ENCODE peak calls at places on chromosome 1, in seven cellular contexts. X is SK-N-SH, J is K562, C is HepG2, B is H1, N is HCT116, Y is GM12878. O is an unnamed sample.

GRCh38 chr1:234776875-234777849 is 167.2 kb upstream of the IRF2BP2 start:
- DNase-seq in B (peak), C (no peak), Y (no peak), N (no peak), X (no peak), J (peak), O (no peak)

GRCh38 chr1:193589597-193590040 is 403.2 kb upstream of the B3GALT2 start:
- DNase-seq in Y (no peak), C (no peak), J (no peak), X (no peak), B (no peak), N (no peak), O (no peak)

GRCh38 chr1:27122652-27123051 is 32.3 kb downstream of the SLC9A1 start:
- DNase-seq in Y (no peak), N (no peak), B (no peak), J (peak), X (no peak), C (peak), O (peak)

GRCh38 chr1:223417444-223417843 is 24.2 kb downstream of the CCDC185 start:
- DNase-seq in Y (no peak), C (peak), J (no peak), B (no peak), N (no peak), X (no peak), O (no peak)

GRCh38 chr1:57725318-57725717 is 301.5 kb upstream of the DAB1 start:
- DNase-seq in N (no peak), X (no peak), Y (no peak), C (no peak), B (no peak), J (no peak), O (no peak)

GRCh38 chr1:5481889-5482288 is 510.3 kb downstream of the NPHP4 start:
- DNase-seq in B (peak), X (no peak), N (peak), C (no peak), Y (no peak), J (peak), O (no peak)

GRCh38 chr1:53390261-53390660 is 62.4 kb upstream of the LRP8 start:
- DNase-seq in X (no peak), B (no peak), N (no peak), J (no peak), C (no peak), Y (no peak), O (peak)

GRCh38 chr1:192768463-192768862 is 40.4 kb upstream of the RGS2 start:
- DNase-seq in Y (no peak), J (no peak), C (no peak), N (no peak), X (no peak), B (no peak), O (no peak)

GRCh38 chr1:30743584-30744059 is 14.0 kb downstream of the LAPTM5 start:
- DNase-seq in J (no peak), Y (peak), X (no peak), B (no peak), C (no peak), N (no peak), O (no peak)

GRCh38 chr1:208899438-208899837 is 655.3 kb upstream of the PLXNA2 start:
- DNase-seq in J (no peak), Y (no peak), N (no peak), C (no peak), X (no peak), B (no peak), O (no peak)

GRCh38 chr1:13554798-13555197 is 28.8 kb upstream of the PDPN start:
- DNase-seq in N (no peak), B (no peak), X (no peak), Y (no peak), J (no peak), C (no peak), O (no peak)

GRCh38 chr1:204978782-204979181 is 64.2 kb upstream of the CNTN2 start:
- DNase-seq in C (no peak), X (no peak), Y (no peak), B (no peak), J (no peak), N (no peak), O (no peak)

GRCh38 chr1:15345711-15346355 is 63.9 kb upstream of the EFHD2 start:
- DNase-seq in J (peak), X (no peak), B (no peak), Y (no peak), C (no peak), N (no peak), O (no peak)

GRCh38 chr1:99590578-99591209 is 55.2 kb upstream of the PALMD start:
- DNase-seq in C (no peak), X (peak), Y (no peak), B (no peak), J (no peak), N (no peak), O (no peak)

GRCh38 chr1:206930210-206930798 is 8.6 kb upstream of the FCMR start:
- DNase-seq in N (no peak), J (no peak), C (no peak), X (no peak), B (no peak), Y (peak), O (no peak)

GRCh38 chr1:189131576-189131975 is 1346.1 kb downstream of the BRINP3 start:
- DNase-seq in Y (no peak), N (no peak), X (no peak), J (no peak), C (no peak), B (no peak), O (no peak)

GRCh38 chr1:39490596-39491145 is 765 bp upstream of the BMP8A start:
- DNase-seq in B (peak), N (no peak), C (no peak), J (peak), Y (no peak), X (no peak), O (no peak)

GRCh38 chr1:41192456-41193188 is 49.5 kb downstream of the SCMH1 start:
- DNase-seq in Y (no peak), C (no peak), B (no peak), X (no peak), N (no peak), J (no peak), O (no peak)
- TF ChIP-seq JUND in Y (no peak), C (no peak), B (no peak), X (no peak), N (no peak), J (no peak), O (no peak)

GRCh38 chr1:50148142-50148923 is 39.6 kb downstream of the ELAVL4 start:
- DNase-seq in J (no peak), N (no peak), Y (no peak), X (no peak), C (no peak), B (no peak), O (no peak)
- TF ChIP-seq JUND in J (no peak), N (no peak), Y (no peak), X (no peak), C (no peak), B (no peak), O (no peak)

GRCh38 chr1:20107767-20108166 is 11.6 kb downstream of the PLA2G2D start:
- DNase-seq in J (no peak), Y (no peak), B (no peak), C (no peak), N (no peak), X (no peak), O (no peak)

GRCh38 chr1:20105856-20106255 is 13.5 kb downstream of the PLA2G2D start:
- DNase-seq in J (no peak), N (no peak), C (no peak), Y (no peak), X (no peak), B (no peak), O (peak)

GRCh38 chr1:20109223-20109856 is 10.0 kb downstream of the PLA2G2D start:
- DNase-seq in B (no peak), C (no peak), X (no peak), J (peak), Y (no peak), N (peak), O (no peak)

GRCh38 chr1:20108724-20109123 is 10.6 kb downstream of the PLA2G2D start:
- DNase-seq in C (no peak), J (no peak), N (no peak), Y (no peak), B (no peak), X (no peak), O (no peak)

GRCh38 chr1:20107351-20107750 is 12.0 kb downstream of the PLA2G2D start:
- DNase-seq in J (no peak), Y (no peak), C (no peak), X (no peak), N (no peak), B (no peak), O (no peak)
- TF ChIP-seq JUND in J (no peak), Y (no peak), C (no peak), X (no peak), N (no peak), B (no peak), O (no peak)

GRCh38 chr1:173208146-173208545 is 1.0 kb upstream of the TNFSF4 start:
- DNase-seq in C (no peak), X (no peak), J (no peak), B (no peak), N (no peak), Y (no peak), O (no peak)
- TF ChIP-seq JUND in C (no peak), X (no peak), J (no peak), B (no peak), N (no peak), Y (no peak), O (no peak)

GRCh38 chr1:78003882-78004718 is 639 bp upstream of the DNAJB4 start:
- DNase-seq in C (peak), Y (peak), J (peak), N (peak), B (no peak), X (peak), O (no peak)
- TF ChIP-seq JUND in C (no peak), Y (no peak), J (no peak), N (peak), B (peak), X (peak), O (no peak)

DNA sequence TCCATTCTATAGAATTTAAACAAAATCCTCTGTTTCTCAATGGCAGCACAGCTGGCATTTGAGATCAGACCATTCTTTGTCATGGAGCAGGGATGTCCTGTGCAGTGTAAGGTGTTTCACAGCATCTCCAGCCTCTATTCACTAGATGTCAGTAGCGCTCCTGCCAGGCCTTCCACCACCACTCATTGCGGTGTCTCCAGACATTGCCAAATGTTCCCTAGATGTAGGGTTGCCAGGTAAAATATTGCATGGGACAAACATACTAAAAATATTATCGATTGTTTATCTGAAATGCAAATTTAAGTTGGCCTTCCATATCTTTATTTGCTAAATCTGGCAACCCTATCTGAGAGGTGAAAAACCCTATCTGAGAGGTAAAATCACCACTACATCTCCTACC is 11.7 kb downstream of the ITLN2 start:
- DNase-seq in N (no peak), Y (no peak), J (no peak), C (peak), B (no peak), X (no peak), O (peak)
- TF ChIP-seq JUND in N (no peak), Y (no peak), J (no peak), C (no peak), B (no peak), X (no peak), O (no peak)